ENCODE peak calls at places on chromosomes 7 and 10, in ten cellular contexts. R is body of pancreas, M is A549, N is IMR-90, T is transverse colon, J is HCT116, D is ovary, E is breast epithelium, C is stomach, L is gastrocnemius medialis. W is an unnamed sample.

GRCh38 chr10:20606985-20607384 is 290.1 kb downstream of the NEBL start:
- DNase-seq in R (no peak), M (no peak), N (no peak), T (no peak), J (no peak), D (no peak), E (no peak), C (no peak), L (no peak), W (no peak)

GRCh38 chr7:6221340-6222319 is 50.8 kb downstream of the CYTH3 start:
- DNase-seq in R (no peak), M (peak; percentile 16), N (peak; percentile 46), T (no peak), J (no peak), D (no peak), E (no peak), C (no peak), L (no peak), W (no peak)

GRCh38 chr10:22931948-22932347 is 4.1 kb downstream of the ARMC3 start:
- DNase-seq in R (no peak), M (no peak), N (peak; percentile 32), T (no peak), J (no peak), D (no peak), E (no peak), C (peak; percentile 35), L (no peak), W (no peak)

GRCh38 chr10:91420868-91421267 is 10.7 kb downstream of the HECTD2 start:
- DNase-seq in R (no peak), M (no peak), N (peak; percentile 62), T (no peak), J (no peak), D (no peak), E (no peak), C (no peak), L (no peak), W (no peak)

GRCh38 chr10:110059965-110060364 is 52.2 kb downstream of the ADD3 start:
- DNase-seq in R (no peak), M (no peak), N (peak; percentile 36), T (no peak), J (no peak), D (no peak), E (no peak), C (no peak), L (no peak), W (no peak)

GRCh38 chr7:103048833-103049232 is 25.8 kb downstream of the FBXL13 start:
- DNase-seq in R (no peak), M (peak; percentile 50), N (peak; percentile 20), T (no peak), J (peak; percentile 33), D (no peak), E (no peak), C (no peak), L (no peak), W (no peak)

GRCh38 chr10:44567471-44567870 is 182.6 kb upstream of the CXCL12 start:
- DNase-seq in R (no peak), M (no peak), N (peak; percentile 76), T (no peak), J (no peak), D (no peak), E (no peak), C (no peak), L (no peak), W (no peak)

GRCh38 chr7:10257438-10257837 is 716.2 kb upstream of the PHF14 start:
- DNase-seq in R (no peak), M (no peak), N (no peak), T (no peak), J (no peak), D (no peak), E (no peak), C (no peak), L (no peak), W (no peak)

DNA sequence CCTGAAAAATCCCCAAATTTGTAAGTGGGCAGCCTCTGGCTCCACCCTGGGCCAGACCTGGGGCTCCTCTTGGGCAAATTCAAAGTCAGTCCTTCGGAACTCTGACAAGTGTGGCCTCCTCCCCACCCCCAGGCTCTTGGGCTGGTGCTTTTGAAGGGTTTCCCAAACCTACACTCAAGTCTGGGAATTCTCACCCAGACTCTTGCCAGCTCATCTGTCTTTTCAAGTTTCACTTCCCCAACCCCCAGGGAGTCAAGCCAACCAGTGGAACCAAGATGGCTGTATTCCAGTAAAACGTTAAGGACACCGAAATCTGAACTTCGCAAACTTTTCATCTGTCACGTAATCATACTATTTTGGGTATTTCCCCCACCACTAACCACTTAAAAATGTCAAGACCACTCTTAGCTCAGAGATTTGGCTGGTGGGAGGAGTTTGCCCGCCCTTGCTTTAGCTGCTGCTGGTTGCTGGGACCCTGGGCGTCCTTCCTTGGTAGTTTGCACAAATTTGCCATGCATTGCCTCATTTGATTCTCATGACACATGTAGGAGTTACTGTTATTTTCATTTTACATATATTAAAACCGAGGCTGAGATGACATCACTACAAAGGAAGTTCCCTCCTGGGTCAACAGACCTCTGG is 1.7 kb upstream of the MYO1G start:
- DNase-seq in R (no peak), M (no peak), N (peak; percentile 83), T (no peak), J (no peak), D (no peak), E (no peak), C (no peak), L (no peak), W (no peak)
- H3K4me1 ChIP-seq in R (peaks cover 20% of the 10 kb centered on the region), M (peaks cover 37% of the 10 kb centered on the region), N (peaks cover 13% of the 10 kb centered on the region), T (peaks cover 19% of the 10 kb centered on the region), J (no peaks in the 10 kb centered on the region), D (no peaks in the 10 kb centered on the region), E (no peaks in the 10 kb centered on the region), C (peaks cover 21% of the 10 kb centered on the region), L (peaks cover 8% of the 10 kb centered on the region), W (no peaks in the 10 kb centered on the region)

DNA sequence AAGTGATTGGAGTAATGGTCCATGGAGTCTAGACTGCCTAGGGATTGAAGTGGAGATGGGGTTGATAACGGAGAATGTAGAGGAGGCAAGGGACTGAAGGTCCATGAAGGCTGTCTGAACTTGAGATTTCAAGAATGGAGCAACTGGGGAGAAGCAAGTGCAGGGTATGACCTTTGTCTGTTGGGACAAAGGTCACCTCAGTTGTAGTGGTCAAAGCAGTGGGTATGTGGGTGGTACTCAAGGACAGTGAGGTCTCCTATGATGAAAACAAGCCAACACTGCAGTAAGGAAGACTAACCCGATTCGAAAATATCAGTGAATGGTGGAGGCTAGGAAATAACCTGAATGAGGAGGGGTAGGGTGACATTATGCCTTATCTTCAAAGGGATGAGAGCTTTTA is 5.4 kb upstream of the DDX21 start:
- DNase-seq in R (no peak), M (no peak), N (no peak), T (no peak), J (no peak), D (no peak), E (no peak), C (no peak), L (no peak), W (no peak)
- TF ChIP-seq POLR2A in R (no peak), M (no peak), N (no peak), T (no peak), J (no peak), D (no peak), E (no peak), C (no peak), L (no peak), W (no peak)

DNA sequence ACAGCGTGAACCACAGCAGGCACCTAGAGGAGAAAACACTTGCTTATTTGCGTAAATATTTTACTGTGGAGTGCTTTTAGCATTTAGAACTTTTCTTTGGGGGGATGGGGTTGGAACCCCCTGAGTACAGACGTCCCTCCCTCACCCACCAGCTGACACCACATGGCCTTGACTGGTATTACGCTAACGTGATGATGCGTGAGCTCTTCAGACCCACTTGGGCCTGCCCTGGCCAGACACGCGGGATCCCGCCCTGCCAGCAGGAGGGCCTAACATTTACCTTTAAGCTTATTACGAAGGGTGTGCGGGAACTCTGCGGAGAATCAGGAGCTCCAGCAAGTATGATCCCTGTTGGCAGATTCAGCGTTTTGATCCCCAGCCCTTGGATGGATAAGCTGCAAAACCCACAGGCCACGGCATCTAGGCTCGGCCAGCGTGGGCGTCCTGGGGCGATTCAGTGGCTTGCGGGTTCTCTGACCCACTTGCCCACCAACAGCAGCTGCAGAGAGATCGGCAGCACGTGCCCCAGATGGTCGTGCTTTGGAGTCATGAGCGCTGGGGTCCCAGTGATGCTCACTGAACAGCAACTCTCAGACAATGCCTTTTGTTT is 545.5 kb upstream of the FOXK1 start:
- DNase-seq in R (no peak), M (no peak), N (no peak), T (no peak), J (no peak), D (peak; percentile 63), E (no peak), C (no peak), L (no peak), W (no peak)
- TF ChIP-seq CTCF in R (no peak), M (no peak), N (no peak), T (no peak), J (no peak), D (peak; percentile 31), E (no peak), C (no peak), L (no peak), W (no peak)

GRCh38 chr7:372546-372938 is 82.6 kb downstream of the FOXL3 start:
- DNase-seq in R (no peak), M (no peak), N (no peak), T (no peak), J (no peak), D (no peak), E (peak; percentile 15), C (no peak), L (no peak), W (no peak)

GRCh38 chr7:372939-373791 is 83.2 kb downstream of the FOXL3 start:
- DNase-seq in R (peak; percentile 75), M (no peak), N (no peak), T (peak; percentile 65), J (no peak), D (peak; percentile 17), E (peak; percentile 19), C (peak; percentile 90), L (no peak), W (no peak)

GRCh38 chr7:375491-375821 is 85.5 kb downstream of the FOXL3 start:
- DNase-seq in R (peak; percentile 11), M (no peak), N (no peak), T (peak; percentile 5), J (no peak), D (peak; percentile 13), E (no peak), C (peak; percentile 23), L (no peak), W (no peak)

GRCh38 chr7:374706-375490 is 84.9 kb downstream of the FOXL3 start:
- DNase-seq in R (peak; percentile 10), M (no peak), N (no peak), T (peak; percentile 5), J (no peak), D (peak; percentile 14), E (peak; percentile 22), C (peak; percentile 24), L (no peak), W (no peak)

DNA sequence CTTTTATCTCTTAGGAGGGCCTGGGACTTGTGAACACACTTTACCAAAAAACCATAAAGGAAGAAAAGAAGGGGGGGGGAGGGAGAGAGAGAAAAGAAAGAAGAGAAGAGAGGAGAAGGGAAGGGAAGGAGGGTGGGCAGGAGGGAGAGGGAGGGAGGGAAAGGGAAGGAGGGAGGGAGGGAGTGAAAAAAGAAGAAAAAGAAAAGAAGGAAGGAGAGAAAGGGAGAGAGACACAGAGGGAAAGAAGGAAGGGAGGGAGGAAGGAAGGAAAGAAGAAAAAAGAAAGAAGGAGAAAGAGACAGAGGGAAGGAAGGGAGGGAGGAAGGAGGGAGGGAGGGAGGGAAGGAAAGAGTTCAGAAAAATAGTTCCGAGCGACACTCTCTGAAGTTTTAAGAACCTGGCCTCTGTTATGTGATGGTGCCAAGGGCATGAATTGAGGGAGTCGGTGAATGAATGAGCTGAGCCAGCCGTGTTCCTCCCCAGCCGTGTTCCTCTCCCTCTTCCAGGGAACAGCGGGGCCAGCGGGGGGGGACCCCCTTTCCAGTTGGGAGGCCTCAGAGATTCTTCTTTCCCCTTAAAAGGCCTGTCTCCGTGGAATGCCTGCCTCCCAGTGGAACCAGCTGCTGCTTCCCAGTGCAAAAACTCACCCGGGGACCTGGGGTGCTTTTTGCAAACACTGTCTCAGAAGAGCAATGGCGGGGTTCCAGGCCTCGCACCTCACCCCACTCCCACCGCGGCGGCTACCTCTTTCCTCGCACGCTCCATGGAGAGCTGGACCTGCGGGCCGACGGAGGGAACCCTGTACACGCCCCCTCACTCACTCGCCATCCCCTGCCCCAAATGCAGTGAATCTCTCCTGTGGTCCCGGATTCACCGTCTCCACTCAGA is 84.1 kb downstream of the FOXL3 start:
- DNase-seq in R (peak; percentile 16), M (no peak), N (no peak), T (peak; percentile 6), J (no peak), D (peak; percentile 10), E (peak; percentile 72), C (peak; percentile 25), L (no peak), W (no peak)
- H3K4me1 ChIP-seq in R (peaks cover 56% of the 10 kb centered on the region), M (no peaks in the 10 kb centered on the region), N (no peaks in the 10 kb centered on the region), T (peaks cover 31% of the 10 kb centered on the region), J (no peaks in the 10 kb centered on the region), D (no peaks in the 10 kb centered on the region), E (peaks cover 5% of the 10 kb centered on the region), C (peaks cover 25% of the 10 kb centered on the region), L (peaks cover 1% of the 10 kb centered on the region), W (no peaks in the 10 kb centered on the region)